ENCODE peak calls at places on chromosomes 11 and 22, in ten cellular contexts. One of them, this sample, is unnamed.

GRCh38 chr11:5620606-5621521 is 3.9 kb upstream of the TRIM34 start:
- DNase-seq in T-cell: no peak
- DNase-seq in stimulated activated CD4-positive, alpha-beta T cell treated with anti-CD3 and anti-CD28 coated beads, TNF-alpha, amount 100 ng/mL, for 1 hour: no peak
- DNase-seq in HuH-7: peak; percentile 49
- DNase-seq in RWPE1: peak; percentile 78
- DNase-seq in Kasumi-1: no peak
- DNase-seq in stimulated activated CD8-positive, alpha-beta memory T cell treated with anti-CD3 and anti-CD28 coated beads, Interleukin-2, amount 100 ng/mL, for 1 hour: no peak
- DNase-seq in iPS DF 6.9: no peak
- DNase-seq in lung microvascular endothelial cell: peak; percentile 92
- DNase-seq in brain microvascular endothelial cell: peak; percentile 90
- DNase-seq in this sample: peak; percentile 93

GRCh38 chr22:31826443-31826842 is 72.6 kb downstream of the DEPDC5 start:
- DNase-seq in T-cell: no peak
- DNase-seq in stimulated activated CD4-positive, alpha-beta T cell treated with anti-CD3 and anti-CD28 coated beads, TNF-alpha, amount 100 ng/mL, for 1 hour: no peak
- DNase-seq in HuH-7: no peak
- DNase-seq in RWPE1: no peak
- DNase-seq in Kasumi-1: no peak
- DNase-seq in stimulated activated CD8-positive, alpha-beta memory T cell treated with anti-CD3 and anti-CD28 coated beads, Interleukin-2, amount 100 ng/mL, for 1 hour: no peak
- DNase-seq in iPS DF 6.9: no peak
- DNase-seq in lung microvascular endothelial cell: no peak
- DNase-seq in brain microvascular endothelial cell: no peak
- DNase-seq in this sample: no peak

GRCh38 chr11:10878408-10879214 is 20.8 kb upstream of the ZBED5 start:
- DNase-seq in T-cell: peak; percentile 23
- DNase-seq in stimulated activated CD4-positive, alpha-beta T cell treated with anti-CD3 and anti-CD28 coated beads, TNF-alpha, amount 100 ng/mL, for 1 hour: no peak
- DNase-seq in HuH-7: no peak
- DNase-seq in RWPE1: no peak
- DNase-seq in Kasumi-1: peak; percentile 90
- DNase-seq in stimulated activated CD8-positive, alpha-beta memory T cell treated with anti-CD3 and anti-CD28 coated beads, Interleukin-2, amount 100 ng/mL, for 1 hour: no peak
- DNase-seq in iPS DF 6.9: no peak
- DNase-seq in lung microvascular endothelial cell: peak; percentile 70
- DNase-seq in brain microvascular endothelial cell: peak; percentile 31
- DNase-seq in this sample: peak; percentile 75

GRCh38 chr22:32248276-32248675 is 6.9 kb downstream of the SLC5A4 start:
- DNase-seq in T-cell: no peak
- DNase-seq in stimulated activated CD4-positive, alpha-beta T cell treated with anti-CD3 and anti-CD28 coated beads, TNF-alpha, amount 100 ng/mL, for 1 hour: no peak
- DNase-seq in HuH-7: no peak
- DNase-seq in RWPE1: no peak
- DNase-seq in Kasumi-1: no peak
- DNase-seq in stimulated activated CD8-positive, alpha-beta memory T cell treated with anti-CD3 and anti-CD28 coated beads, Interleukin-2, amount 100 ng/mL, for 1 hour: no peak
- DNase-seq in iPS DF 6.9: no peak
- DNase-seq in lung microvascular endothelial cell: peak; percentile 54
- DNase-seq in brain microvascular endothelial cell: no peak
- DNase-seq in this sample: no peak

GRCh38 chr11:86708671-86709070 is 36.3 kb upstream of the ME3 start:
- DNase-seq in T-cell: no peak
- DNase-seq in stimulated activated CD4-positive, alpha-beta T cell treated with anti-CD3 and anti-CD28 coated beads, TNF-alpha, amount 100 ng/mL, for 1 hour: no peak
- DNase-seq in HuH-7: no peak
- DNase-seq in RWPE1: no peak
- DNase-seq in Kasumi-1: no peak
- DNase-seq in stimulated activated CD8-positive, alpha-beta memory T cell treated with anti-CD3 and anti-CD28 coated beads, Interleukin-2, amount 100 ng/mL, for 1 hour: no peak
- DNase-seq in iPS DF 6.9: no peak
- DNase-seq in lung microvascular endothelial cell: no peak
- DNase-seq in brain microvascular endothelial cell: no peak
- DNase-seq in this sample: no peak

GRCh38 chr11:104531075-104531474 is 367.1 kb upstream of the PDGFD start:
- DNase-seq in T-cell: peak; percentile 6
- DNase-seq in stimulated activated CD4-positive, alpha-beta T cell treated with anti-CD3 and anti-CD28 coated beads, TNF-alpha, amount 100 ng/mL, for 1 hour: no peak
- DNase-seq in HuH-7: no peak
- DNase-seq in RWPE1: no peak
- DNase-seq in Kasumi-1: peak; percentile 3
- DNase-seq in stimulated activated CD8-positive, alpha-beta memory T cell treated with anti-CD3 and anti-CD28 coated beads, Interleukin-2, amount 100 ng/mL, for 1 hour: no peak
- DNase-seq in iPS DF 6.9: peak; percentile 16
- DNase-seq in lung microvascular endothelial cell: peak; percentile 15
- DNase-seq in brain microvascular endothelial cell: no peak
- DNase-seq in this sample: peak; percentile 0

GRCh38 chr22:40950888-40951794 is at the start of gene RBX1:
- DNase-seq in T-cell: peak; percentile 99
- DNase-seq in stimulated activated CD4-positive, alpha-beta T cell treated with anti-CD3 and anti-CD28 coated beads, TNF-alpha, amount 100 ng/mL, for 1 hour: peak; percentile 99
- DNase-seq in HuH-7: peak; percentile 98
- DNase-seq in RWPE1: peak; percentile 94
- DNase-seq in Kasumi-1: peak; percentile 98
- DNase-seq in stimulated activated CD8-positive, alpha-beta memory T cell treated with anti-CD3 and anti-CD28 coated beads, Interleukin-2, amount 100 ng/mL, for 1 hour: peak; percentile 96
- DNase-seq in iPS DF 6.9: peak; percentile 93
- DNase-seq in lung microvascular endothelial cell: peak; percentile 99
- DNase-seq in brain microvascular endothelial cell: peak; percentile 98
- DNase-seq in this sample: peak; percentile 99

GRCh38 chr11:65651589-65652510 is 10.9 kb downstream of the RELA start:
- DNase-seq in T-cell: no peak
- DNase-seq in stimulated activated CD4-positive, alpha-beta T cell treated with anti-CD3 and anti-CD28 coated beads, TNF-alpha, amount 100 ng/mL, for 1 hour: no peak
- DNase-seq in HuH-7: no peak
- DNase-seq in RWPE1: peak; percentile 65
- DNase-seq in Kasumi-1: no peak
- DNase-seq in stimulated activated CD8-positive, alpha-beta memory T cell treated with anti-CD3 and anti-CD28 coated beads, Interleukin-2, amount 100 ng/mL, for 1 hour: no peak
- DNase-seq in iPS DF 6.9: no peak
- DNase-seq in lung microvascular endothelial cell: peak; percentile 47
- DNase-seq in brain microvascular endothelial cell: no peak
- DNase-seq in this sample: peak; percentile 36

GRCh38 chr11:113193894-113194293 is 120.5 kb upstream of the TTC12 start:
- DNase-seq in T-cell: no peak
- DNase-seq in stimulated activated CD4-positive, alpha-beta T cell treated with anti-CD3 and anti-CD28 coated beads, TNF-alpha, amount 100 ng/mL, for 1 hour: no peak
- DNase-seq in HuH-7: no peak
- DNase-seq in RWPE1: no peak
- DNase-seq in Kasumi-1: no peak
- DNase-seq in stimulated activated CD8-positive, alpha-beta memory T cell treated with anti-CD3 and anti-CD28 coated beads, Interleukin-2, amount 100 ng/mL, for 1 hour: no peak
- DNase-seq in iPS DF 6.9: no peak
- DNase-seq in lung microvascular endothelial cell: no peak
- DNase-seq in brain microvascular endothelial cell: no peak
- DNase-seq in this sample: peak; percentile 17

GRCh38 chr11:120645639-120646038 is 134.1 kb downstream of the GRIK4 start:
- DNase-seq in T-cell: no peak
- DNase-seq in stimulated activated CD4-positive, alpha-beta T cell treated with anti-CD3 and anti-CD28 coated beads, TNF-alpha, amount 100 ng/mL, for 1 hour: no peak
- DNase-seq in HuH-7: no peak
- DNase-seq in RWPE1: no peak
- DNase-seq in Kasumi-1: no peak
- DNase-seq in stimulated activated CD8-positive, alpha-beta memory T cell treated with anti-CD3 and anti-CD28 coated beads, Interleukin-2, amount 100 ng/mL, for 1 hour: no peak
- DNase-seq in iPS DF 6.9: peak; percentile 88
- DNase-seq in lung microvascular endothelial cell: no peak
- DNase-seq in brain microvascular endothelial cell: no peak
- DNase-seq in this sample: peak; percentile 17

GRCh38 chr11:125807909-125808308 is 20.0 kb downstream of the PATE3 start:
- DNase-seq in T-cell: no peak
- DNase-seq in stimulated activated CD4-positive, alpha-beta T cell treated with anti-CD3 and anti-CD28 coated beads, TNF-alpha, amount 100 ng/mL, for 1 hour: no peak
- DNase-seq in HuH-7: no peak
- DNase-seq in RWPE1: no peak
- DNase-seq in Kasumi-1: no peak
- DNase-seq in stimulated activated CD8-positive, alpha-beta memory T cell treated with anti-CD3 and anti-CD28 coated beads, Interleukin-2, amount 100 ng/mL, for 1 hour: no peak
- DNase-seq in iPS DF 6.9: no peak
- DNase-seq in lung microvascular endothelial cell: no peak
- DNase-seq in brain microvascular endothelial cell: peak; percentile 3
- DNase-seq in this sample: peak; percentile 58

GRCh38 chr22:42072606-42073330 is 1.3 kb upstream of the PHETA2 start:
- DNase-seq in T-cell: no peak
- DNase-seq in stimulated activated CD4-positive, alpha-beta T cell treated with anti-CD3 and anti-CD28 coated beads, TNF-alpha, amount 100 ng/mL, for 1 hour: no peak
- DNase-seq in HuH-7: no peak
- DNase-seq in RWPE1: no peak
- DNase-seq in Kasumi-1: no peak
- DNase-seq in stimulated activated CD8-positive, alpha-beta memory T cell treated with anti-CD3 and anti-CD28 coated beads, Interleukin-2, amount 100 ng/mL, for 1 hour: no peak
- DNase-seq in iPS DF 6.9: no peak
- DNase-seq in lung microvascular endothelial cell: no peak
- DNase-seq in brain microvascular endothelial cell: no peak
- DNase-seq in this sample: no peak

GRCh38 chr11:129434641-129435498 is 59.2 kb downstream of the BARX2 start:
- DNase-seq in T-cell: no peak
- DNase-seq in stimulated activated CD4-positive, alpha-beta T cell treated with anti-CD3 and anti-CD28 coated beads, TNF-alpha, amount 100 ng/mL, for 1 hour: no peak
- DNase-seq in HuH-7: no peak
- DNase-seq in RWPE1: no peak
- DNase-seq in Kasumi-1: no peak
- DNase-seq in stimulated activated CD8-positive, alpha-beta memory T cell treated with anti-CD3 and anti-CD28 coated beads, Interleukin-2, amount 100 ng/mL, for 1 hour: no peak
- DNase-seq in iPS DF 6.9: no peak
- DNase-seq in lung microvascular endothelial cell: no peak
- DNase-seq in brain microvascular endothelial cell: no peak
- DNase-seq in this sample: no peak

GRCh38 chr11:97938789-97939188 is 1082.0 kb upstream of the CNTN5 start:
- DNase-seq in T-cell: no peak
- DNase-seq in stimulated activated CD4-positive, alpha-beta T cell treated with anti-CD3 and anti-CD28 coated beads, TNF-alpha, amount 100 ng/mL, for 1 hour: no peak
- DNase-seq in HuH-7: no peak
- DNase-seq in RWPE1: no peak
- DNase-seq in Kasumi-1: no peak
- DNase-seq in stimulated activated CD8-positive, alpha-beta memory T cell treated with anti-CD3 and anti-CD28 coated beads, Interleukin-2, amount 100 ng/mL, for 1 hour: no peak
- DNase-seq in iPS DF 6.9: no peak
- DNase-seq in lung microvascular endothelial cell: no peak
- DNase-seq in brain microvascular endothelial cell: no peak
- DNase-seq in this sample: no peak

GRCh38 chr22:39244073-39244495 is 698 bp downstream of the PDGFB start:
- DNase-seq in T-cell: peak; percentile 25
- DNase-seq in stimulated activated CD4-positive, alpha-beta T cell treated with anti-CD3 and anti-CD28 coated beads, TNF-alpha, amount 100 ng/mL, for 1 hour: no peak
- DNase-seq in HuH-7: no peak
- DNase-seq in RWPE1: no peak
- DNase-seq in Kasumi-1: no peak
- DNase-seq in stimulated activated CD8-positive, alpha-beta memory T cell treated with anti-CD3 and anti-CD28 coated beads, Interleukin-2, amount 100 ng/mL, for 1 hour: no peak
- DNase-seq in iPS DF 6.9: no peak
- DNase-seq in lung microvascular endothelial cell: peak; percentile 45
- DNase-seq in brain microvascular endothelial cell: no peak
- DNase-seq in this sample: no peak

GRCh38 chr11:71447791-71448256 is 369 bp downstream of the DHCR7 start:
- DNase-seq in T-cell: no peak
- DNase-seq in stimulated activated CD4-positive, alpha-beta T cell treated with anti-CD3 and anti-CD28 coated beads, TNF-alpha, amount 100 ng/mL, for 1 hour: no peak
- DNase-seq in HuH-7: peak; percentile 67
- DNase-seq in RWPE1: no peak
- DNase-seq in Kasumi-1: no peak
- DNase-seq in stimulated activated CD8-positive, alpha-beta memory T cell treated with anti-CD3 and anti-CD28 coated beads, Interleukin-2, amount 100 ng/mL, for 1 hour: no peak
- DNase-seq in iPS DF 6.9: no peak
- DNase-seq in lung microvascular endothelial cell: no peak
- DNase-seq in brain microvascular endothelial cell: no peak
- DNase-seq in this sample: peak; percentile 30

GRCh38 chr22:46537221-46537945 is at the start of gene CELSR1:
- DNase-seq in T-cell: no peak
- DNase-seq in stimulated activated CD4-positive, alpha-beta T cell treated with anti-CD3 and anti-CD28 coated beads, TNF-alpha, amount 100 ng/mL, for 1 hour: no peak
- DNase-seq in HuH-7: peak; percentile 87
- DNase-seq in RWPE1: no peak
- DNase-seq in Kasumi-1: no peak
- DNase-seq in stimulated activated CD8-positive, alpha-beta memory T cell treated with anti-CD3 and anti-CD28 coated beads, Interleukin-2, amount 100 ng/mL, for 1 hour: no peak
- DNase-seq in iPS DF 6.9: no peak
- DNase-seq in lung microvascular endothelial cell: no peak
- DNase-seq in brain microvascular endothelial cell: no peak
- DNase-seq in this sample: peak; percentile 34

GRCh38 chr22:47030881-47031627 is 268.6 kb downstream of the TBC1D22A start:
- DNase-seq in T-cell: no peak
- DNase-seq in stimulated activated CD4-positive, alpha-beta T cell treated with anti-CD3 and anti-CD28 coated beads, TNF-alpha, amount 100 ng/mL, for 1 hour: no peak
- DNase-seq in HuH-7: no peak
- DNase-seq in RWPE1: no peak
- DNase-seq in Kasumi-1: no peak
- DNase-seq in stimulated activated CD8-positive, alpha-beta memory T cell treated with anti-CD3 and anti-CD28 coated beads, Interleukin-2, amount 100 ng/mL, for 1 hour: no peak
- DNase-seq in iPS DF 6.9: no peak
- DNase-seq in lung microvascular endothelial cell: no peak
- DNase-seq in brain microvascular endothelial cell: no peak
- DNase-seq in this sample: peak; percentile 63

GRCh38 chr11:79045018-79045787 is 395.6 kb downstream of the TENM4 start:
- DNase-seq in T-cell: no peak
- DNase-seq in stimulated activated CD4-positive, alpha-beta T cell treated with anti-CD3 and anti-CD28 coated beads, TNF-alpha, amount 100 ng/mL, for 1 hour: no peak
- DNase-seq in HuH-7: no peak
- DNase-seq in RWPE1: no peak
- DNase-seq in Kasumi-1: no peak
- DNase-seq in stimulated activated CD8-positive, alpha-beta memory T cell treated with anti-CD3 and anti-CD28 coated beads, Interleukin-2, amount 100 ng/mL, for 1 hour: no peak
- DNase-seq in iPS DF 6.9: no peak
- DNase-seq in lung microvascular endothelial cell: no peak
- DNase-seq in brain microvascular endothelial cell: no peak
- DNase-seq in this sample: no peak

GRCh38 chr22:21948390-21948789 is 4.3 kb downstream of the PPM1F start:
- DNase-seq in T-cell: no peak
- DNase-seq in stimulated activated CD4-positive, alpha-beta T cell treated with anti-CD3 and anti-CD28 coated beads, TNF-alpha, amount 100 ng/mL, for 1 hour: no peak
- DNase-seq in HuH-7: no peak
- DNase-seq in RWPE1: no peak
- DNase-seq in Kasumi-1: no peak
- DNase-seq in stimulated activated CD8-positive, alpha-beta memory T cell treated with anti-CD3 and anti-CD28 coated beads, Interleukin-2, amount 100 ng/mL, for 1 hour: no peak
- DNase-seq in iPS DF 6.9: no peak
- DNase-seq in lung microvascular endothelial cell: no peak
- DNase-seq in brain microvascular endothelial cell: no peak
- DNase-seq in this sample: no peak

GRCh38 chr11:118117790-118118601 is 31.2 kb upstream of the SMIM35 start:
- DNase-seq in T-cell: no peak
- DNase-seq in stimulated activated CD4-positive, alpha-beta T cell treated with anti-CD3 and anti-CD28 coated beads, TNF-alpha, amount 100 ng/mL, for 1 hour: no peak
- DNase-seq in HuH-7: no peak
- DNase-seq in RWPE1: no peak
- DNase-seq in Kasumi-1: no peak
- DNase-seq in stimulated activated CD8-positive, alpha-beta memory T cell treated with anti-CD3 and anti-CD28 coated beads, Interleukin-2, amount 100 ng/mL, for 1 hour: no peak
- DNase-seq in iPS DF 6.9: no peak
- DNase-seq in lung microvascular endothelial cell: no peak
- DNase-seq in brain microvascular endothelial cell: no peak
- DNase-seq in this sample: no peak

This sample was measured in EH.